ENCODE peak calls at places on chromosomes 2 and 18, in eight cellular contexts. B is body of pancreas; K is mesothelial cell of epicardium; N is astrocyte of the spinal cord; I is B cell; H is foreskin fibroblast; V is CD4-positive, alpha-beta T cell; E is neural crest cell. P is an unnamed sample.

GRCh38 chr18:44741551-44741950 is 60.9 kb downstream of the SETBP1 start:
- DNase-seq in V (no peak), E (no peak), I (no peak), H (no peak), B (no peak), N (no peak), K (no peak), P (no peak)

GRCh38 chr2:170742896-170743529 is 27.2 kb upstream of the ERICH2 start:
- DNase-seq in E (no peak), N (no peak), V (no peak), B (no peak), H (no peak), I (no peak), K (no peak), P (no peak)

GRCh38 chr2:15730545-15731212 is 139.0 kb downstream of the DDX1 start:
- DNase-seq in H (peak), V (no peak), N (peak), B (peak), K (peak), I (no peak), E (no peak), P (no peak)

GRCh38 chr2:100126172-100126571 is 16.2 kb downstream of the AFF3 start:
- DNase-seq in B (no peak), E (no peak), N (no peak), I (no peak), K (no peak), H (no peak), V (no peak), P (no peak)

GRCh38 chr2:2291500-2292260 is 39.4 kb downstream of the MYT1L start:
- DNase-seq in E (peak), V (no peak), N (no peak), I (no peak), K (no peak), B (peak), H (no peak), P (no peak)

GRCh38 chr2:96957299-96957698 is 29.1 kb downstream of the FAM178B start:
- DNase-seq in V (no peak), E (no peak), B (no peak), N (no peak), K (no peak), I (no peak), H (no peak), P (no peak)

GRCh38 chr2:64558682-64559081 is 34.6 kb downstream of the AFTPH start:
- DNase-seq in V (no peak), E (no peak), H (no peak), K (no peak), N (no peak), B (no peak), I (no peak), P (no peak)

GRCh38 chr2:234963785-234964615 is 12.2 kb downstream of the SH3BP4 start:
- DNase-seq in V (no peak), B (peak), K (no peak), H (no peak), I (no peak), N (peak), E (no peak), P (no peak)

GRCh38 chr2:5195636-5196035 is 496.5 kb upstream of the SOX11 start:
- DNase-seq in H (no peak), B (no peak), K (no peak), E (no peak), N (no peak), I (no peak), V (no peak), P (no peak)

GRCh38 chr2:181892795-181893435 is 1.4 kb downstream of the ITPRID2 start:
- DNase-seq in N (peak), H (no peak), V (no peak), K (no peak), B (no peak), I (no peak), E (no peak), P (no peak)

GRCh38 chr18:75211002-75211621 is 515 bp downstream of the TSHZ1 start:
- DNase-seq in I (peak), B (no peak), H (no peak), K (no peak), N (peak), V (peak), E (peak), P (peak)

GRCh38 chr18:46559946-46560670 is 96.9 kb downstream of the LOXHD1 start:
- DNase-seq in K (no peak), I (no peak), H (no peak), B (no peak), N (no peak), E (no peak), V (no peak), P (no peak)

GRCh38 chr18:54197747-54198411 is 26.6 kb downstream of the MBD2 start:
- DNase-seq in B (no peak), H (no peak), N (no peak), V (no peak), E (no peak), K (no peak), I (no peak), P (no peak)

GRCh38 chr2:53087282-53087882 is 680.2 kb upstream of the CHAC2 start:
- DNase-seq in K (no peak), B (no peak), V (no peak), I (no peak), H (peak), N (peak), E (no peak), P (no peak)

GRCh38 chr18:58349650-58350049 is 279.2 kb downstream of the ALPK2 start:
- DNase-seq in N (no peak), I (no peak), E (no peak), V (no peak), K (no peak), B (no peak), H (no peak), P (no peak)

DNA sequence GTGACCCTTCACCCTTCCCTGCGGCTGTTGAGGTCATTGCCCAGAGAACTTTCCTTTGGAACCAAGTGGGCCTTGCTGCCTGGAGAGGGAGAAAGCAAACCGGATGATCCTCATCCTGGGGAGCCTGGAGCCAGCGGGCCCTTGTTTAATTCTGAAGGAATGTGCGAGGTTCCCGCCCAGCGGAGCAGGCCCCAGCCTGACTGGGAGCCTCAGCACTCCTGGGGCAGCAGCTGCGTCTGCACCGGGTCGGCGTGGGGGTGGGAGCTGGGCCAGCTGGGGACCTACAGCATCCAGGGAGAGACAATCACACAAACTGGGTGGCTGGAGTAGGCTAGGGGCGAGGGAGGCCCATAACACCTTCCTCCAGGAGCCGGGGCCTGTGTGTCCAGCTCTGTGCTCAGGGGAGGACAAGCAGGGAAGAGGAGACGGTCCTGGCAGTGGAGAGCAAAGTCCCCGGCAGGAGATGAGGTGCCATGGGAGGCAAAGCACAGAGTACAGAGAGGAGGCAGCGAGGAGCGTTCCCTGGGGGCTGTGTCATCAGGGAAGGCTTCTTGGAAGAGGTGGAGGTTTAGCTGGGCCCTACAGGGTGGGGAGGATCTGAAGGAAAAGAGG is 61.9 kb upstream of the HAAO start:
- DNase-seq in B (no peak), V (no peak), I (no peak), N (peak), H (peak), K (no peak), E (no peak), P (no peak)
- TF ChIP-seq CTCF in B (no peak), V (no peak), I (no peak), N (no peak), H (no peak), K (no peak), E (no peak), P (no peak)

DNA sequence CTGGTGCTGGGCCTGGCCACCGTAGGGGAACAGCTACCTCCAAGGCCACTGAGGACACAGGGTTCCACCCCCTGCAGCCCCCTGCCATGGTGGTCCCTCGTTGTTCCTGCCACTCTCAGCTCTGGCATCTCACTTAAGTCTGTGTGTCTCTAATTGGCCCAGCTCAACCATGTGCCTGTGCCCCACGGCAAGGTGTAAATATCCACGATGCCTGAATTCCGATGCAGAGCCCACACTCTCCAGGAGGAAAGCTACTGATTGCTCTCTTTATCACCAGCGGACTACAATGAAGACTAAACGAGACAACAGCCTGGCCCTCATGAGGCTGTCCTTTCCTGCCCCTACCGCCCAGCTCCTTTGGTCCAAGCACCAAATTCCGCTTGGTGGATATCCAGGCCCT is 17.0 kb upstream of the CHRNA1 start:
- DNase-seq in H (no peak), E (no peak), V (no peak), N (no peak), I (no peak), K (no peak), B (no peak), P (no peak)
- TF ChIP-seq CTCF in H (no peak), E (no peak), V (no peak), N (no peak), I (no peak), K (no peak), B (no peak), P (no peak)

DNA sequence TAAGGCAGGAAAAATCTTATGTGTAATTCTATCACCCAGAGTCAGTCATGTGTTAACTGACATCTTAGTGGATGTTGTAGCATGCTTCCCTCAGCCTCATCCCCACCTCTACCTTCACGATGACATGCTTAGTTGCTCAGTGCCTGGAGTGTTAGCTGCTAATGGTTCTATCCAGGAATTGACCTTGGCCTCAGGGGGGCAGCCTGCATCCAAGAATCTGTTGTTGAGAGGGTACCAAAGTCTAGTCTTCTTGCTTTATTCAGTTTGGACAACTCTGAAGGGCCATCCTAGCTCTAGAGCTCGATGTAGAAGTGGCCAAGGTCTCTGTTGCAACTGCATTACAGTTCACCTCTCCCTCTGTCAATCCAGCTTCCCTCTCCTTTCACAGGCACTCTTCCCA is 61.2 kb downstream of the ACYP2 start:
- DNase-seq in I (no peak), K (no peak), N (peak), E (peak), B (peak), V (no peak), H (peak), P (no peak)
- TF ChIP-seq CTCF in I (no peak), K (no peak), N (peak), E (peak), B (peak), V (no peak), H (peak), P (no peak)

GRCh38 chr2:158457826-158458616 is 1.3 kb downstream of the PKP4 start:
- DNase-seq in I (peak), K (peak), E (peak), H (peak), N (peak), B (peak), V (peak), P (peak)

GRCh38 chr2:158458617-158458920 is 1.8 kb downstream of the PKP4 start:
- DNase-seq in B (no peak), V (no peak), K (no peak), N (no peak), I (peak), E (no peak), H (no peak), P (no peak)

GRCh38 chr2:158459161-158460003 is 2.6 kb downstream of the PKP4 start:
- DNase-seq in V (no peak), K (no peak), B (no peak), E (no peak), I (no peak), N (peak), H (no peak), P (no peak)

GRCh38 chr2:158457092-158457825 is 507 bp downstream of the PKP4 start:
- DNase-seq in E (peak), V (peak), B (peak), H (peak), N (peak), K (peak), I (peak), P (peak)

GRCh38 chr2:158456309-158457066 is at the start of the genes CCDC148 and PKP4:
- DNase-seq in K (peak), N (peak), I (peak), H (peak), V (peak), B (peak), E (peak), P (peak)
- TF ChIP-seq CTCF in K (no peak), N (peak), I (no peak), H (peak), V (no peak), B (peak), E (no peak), P (no peak)

GRCh38 chr2:46010925-46011490 is 286.2 kb upstream of the EPAS1 start:
- DNase-seq in H (no peak), V (no peak), B (no peak), N (peak), E (no peak), K (no peak), I (peak), P (no peak)
- TF ChIP-seq CTCF in H (peak), V (peak), B (peak), N (peak), E (peak), K (peak), I (peak), P (peak)

GRCh38 chr2:12050381-12050780 is 303.9 kb downstream of the LPIN1 start:
- DNase-seq in H (peak), E (no peak), N (peak), B (no peak), I (peak), V (no peak), K (no peak), P (no peak)
- TF ChIP-seq CTCF in H (peak), E (no peak), N (no peak), B (no peak), I (no peak), V (no peak), K (no peak), P (no peak)

GRCh38 chr2:145548479-145548878 is 1028.6 kb upstream of the ZEB2 start:
- DNase-seq in B (no peak), V (no peak), K (no peak), N (no peak), E (no peak), I (no peak), H (no peak), P (no peak)

GRCh38 chr2:145543856-145544255 is 1023.9 kb upstream of the ZEB2 start:
- DNase-seq in B (no peak), N (no peak), E (no peak), K (no peak), V (no peak), H (no peak), I (no peak), P (no peak)

GRCh38 chr2:145547620-145548019 is 1027.7 kb upstream of the ZEB2 start:
- DNase-seq in V (no peak), E (no peak), H (no peak), I (no peak), K (no peak), B (no peak), N (no peak), P (no peak)

GRCh38 chr2:145543155-145543554 is 1023.2 kb upstream of the ZEB2 start:
- DNase-seq in V (no peak), B (no peak), N (no peak), K (no peak), E (no peak), H (peak), I (no peak), P (no peak)

DNA sequence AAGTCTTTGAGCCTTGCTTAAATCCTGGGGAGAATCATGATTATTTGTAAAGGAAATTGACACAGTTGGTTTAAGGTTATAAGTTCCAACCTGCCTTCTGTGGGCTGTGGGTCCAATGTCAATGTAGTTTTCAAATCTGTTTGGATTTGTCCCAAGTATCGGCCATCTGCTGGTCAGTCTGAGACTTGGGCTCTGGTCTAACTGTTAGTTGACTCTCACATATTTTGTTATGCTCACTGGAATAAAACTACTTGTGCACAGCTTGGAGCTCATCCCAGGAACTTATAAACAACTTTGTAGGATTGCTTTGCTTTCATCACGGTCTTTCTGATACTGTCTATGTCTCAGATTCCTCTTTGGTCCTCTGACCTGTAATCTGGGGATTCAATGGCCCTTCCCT is 1026.2 kb upstream of the ZEB2 start:
- DNase-seq in N (peak), E (no peak), V (no peak), B (no peak), K (no peak), H (peak), I (no peak), P (no peak)
- TF ChIP-seq CTCF in N (peak), E (no peak), V (no peak), B (no peak), K (no peak), H (peak), I (no peak), P (no peak)

GRCh38 chr2:24225883-24226282 is 51.0 kb downstream of the FAM228A start:
- DNase-seq in N (no peak), H (no peak), E (no peak), I (no peak), K (no peak), V (no peak), B (no peak), P (no peak)
- TF ChIP-seq CTCF in N (no peak), H (no peak), E (no peak), I (no peak), K (no peak), V (no peak), B (no peak), P (no peak)

GRCh38 chr2:41414486-41415230 is 633.2 kb upstream of the PKDCC start:
- DNase-seq in N (peak), E (peak), V (no peak), B (no peak), H (no peak), K (no peak), I (peak), P (peak)
- TF ChIP-seq CTCF in N (peak), E (peak), V (no peak), B (no peak), H (peak), K (peak), I (no peak), P (peak)